ENCODE peak calls at places on chromosome 11, in five cellular contexts. J, K, Q, T and F are unnamed samples.

GRCh38 chr11:67265633-67266423 is 445 bp upstream of the GRK2 start:
- DNase-seq in K (peak), Q (peak), J (peak), T (peak), F (peak)

GRCh38 chr11:17508306-17508705 is 31.7 kb upstream of the ABCC8 start:
- DNase-seq in K (no peak), J (no peak), T (no peak), Q (peak), F (no peak)

GRCh38 chr11:72643547-72643946 is 30.7 kb downstream of the PDE2A start:
- DNase-seq in J (no peak), K (peak), Q (peak), T (no peak), F (peak)

GRCh38 chr11:84685976-84686375 is 941.2 kb downstream of the DLG2 start:
- DNase-seq in J (no peak), Q (no peak), T (peak), K (no peak), F (no peak)

GRCh38 chr11:95415837-95416288 is 184.9 kb upstream of the SESN3 start:
- DNase-seq in Q (peak), T (no peak), K (no peak), J (no peak), F (no peak)

GRCh38 chr11:21514298-21514697 is 678.6 kb upstream of the ANO5 start:
- DNase-seq in K (peak), Q (no peak), T (peak), J (peak), F (no peak)

GRCh38 chr11:69825037-69825834 is 6.0 kb upstream of the FGF3 start:
- DNase-seq in T (no peak), Q (no peak), K (no peak), J (no peak), F (no peak)

GRCh38 chr11:134358165-134358852 is 26.5 kb downstream of the GLB1L2 start:
- DNase-seq in Q (no peak), T (no peak), J (peak), K (no peak), F (no peak)

GRCh38 chr11:113874920-113875413 is 405 bp downstream of the USP28 start:
- DNase-seq in J (no peak), T (no peak), Q (peak), K (no peak), F (peak)

DNA sequence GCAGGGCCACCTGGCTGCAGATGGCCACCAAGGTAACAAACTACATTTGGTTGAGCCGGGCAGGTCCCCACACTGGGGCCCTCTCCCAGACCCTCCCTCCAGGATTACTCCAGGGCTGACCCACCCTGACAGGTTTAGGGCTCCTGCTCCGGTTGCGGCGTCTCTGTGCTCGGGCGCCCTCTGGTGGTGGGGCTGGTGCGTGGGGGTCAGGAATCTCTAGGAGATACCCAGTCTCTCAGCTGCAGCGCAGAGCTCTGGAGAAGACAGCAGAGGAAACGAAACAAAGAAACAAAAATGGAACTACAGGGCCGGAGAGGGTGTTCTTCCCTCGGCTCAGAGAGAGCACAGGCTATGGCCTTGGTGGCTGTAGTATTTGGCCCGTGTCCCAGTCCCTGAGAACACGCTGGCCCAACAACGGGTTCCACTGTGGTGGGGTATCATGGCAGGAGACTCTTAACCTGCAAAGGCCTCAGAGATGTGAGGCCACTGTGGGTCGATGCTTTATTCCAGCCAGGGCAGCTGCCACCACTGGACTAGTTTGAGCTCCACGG is 2.4 kb downstream of the C11orf96 start:
- DNase-seq in Q (no peak), K (peak), J (peak), T (peak), F (peak)
- TF ChIP-seq CTCF in Q (peak), K (peak), J (peak), T (peak), F (peak)

GRCh38 chr11:115181480-115181879 is 322.7 kb downstream of the CADM1 start:
- DNase-seq in Q (no peak), J (no peak), T (no peak), K (no peak), F (no peak)

GRCh38 chr11:115179647-115180046 is 324.6 kb downstream of the CADM1 start:
- DNase-seq in J (no peak), K (no peak), Q (no peak), T (no peak), F (no peak)

GRCh38 chr11:115180272-115180671 is 323.9 kb downstream of the CADM1 start:
- DNase-seq in K (no peak), J (no peak), T (no peak), Q (no peak), F (no peak)

GRCh38 chr11:115182282-115182952 is 321.8 kb downstream of the CADM1 start:
- DNase-seq in T (no peak), J (no peak), Q (no peak), K (no peak), F (no peak)

DNA sequence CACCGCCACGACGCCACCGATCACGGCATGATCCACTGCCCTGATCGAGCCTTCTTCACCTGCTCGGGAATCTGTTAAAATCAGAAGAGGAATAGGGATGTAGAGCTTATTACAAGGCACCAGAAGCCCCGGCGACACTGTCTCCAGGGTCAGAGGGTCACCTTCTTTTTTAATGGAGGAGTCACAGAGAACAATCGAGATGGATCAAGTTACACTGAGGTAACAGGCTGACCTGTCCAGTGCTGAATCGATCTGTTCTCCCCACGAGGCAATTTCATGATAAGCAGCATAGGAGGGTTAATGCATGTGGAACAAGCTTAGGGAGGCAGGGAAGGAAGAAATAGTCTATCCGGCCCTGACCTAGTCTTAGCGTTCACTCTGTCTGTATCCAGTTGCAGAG is 325.5 kb downstream of the CADM1 start:
- DNase-seq in J (no peak), Q (no peak), K (no peak), T (no peak), F (no peak)
- TF ChIP-seq CTCF in J (no peak), Q (no peak), K (no peak), T (no peak), F (no peak)

DNA sequence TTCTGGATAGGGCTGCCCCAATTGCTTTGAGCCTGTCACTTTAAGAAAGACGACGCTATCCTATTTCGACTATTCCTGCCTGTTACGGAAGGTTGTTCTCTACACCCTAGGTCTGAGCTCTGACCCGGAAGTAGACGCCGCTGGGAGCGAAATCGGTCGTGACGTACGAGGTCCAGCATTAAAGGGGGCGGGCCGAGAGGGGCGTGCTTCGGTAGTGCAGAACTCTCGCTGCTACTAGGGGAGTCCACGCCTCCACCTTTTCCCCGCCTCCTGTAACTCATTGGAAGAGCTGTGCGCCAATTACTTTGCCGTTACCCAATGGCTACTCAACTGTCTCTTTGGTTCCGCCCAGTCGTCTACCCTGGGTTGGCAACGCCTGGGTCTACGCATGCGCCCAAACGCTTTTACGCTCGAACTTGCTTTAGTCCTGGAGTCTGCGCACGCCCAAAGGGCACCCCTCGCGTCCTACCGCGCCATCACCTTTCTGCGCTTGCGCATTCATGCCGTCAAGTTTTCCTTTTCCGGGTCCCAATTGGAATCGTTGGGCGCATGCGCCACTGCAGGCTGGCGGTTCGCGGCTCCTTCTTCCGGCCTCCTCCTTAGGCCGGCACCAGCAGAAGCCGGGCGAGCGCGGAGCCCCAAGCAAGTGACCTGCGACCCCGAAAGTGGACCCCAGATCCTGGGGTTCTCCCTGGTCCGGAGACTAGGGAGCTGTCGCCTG is at the start of gene PCNX3:
- DNase-seq in Q (peak), K (peak), J (peak), T (peak), F (peak)
- TF ChIP-seq CTCF in Q (no peak), K (no peak), J (no peak), T (no peak), F (no peak)

DNA sequence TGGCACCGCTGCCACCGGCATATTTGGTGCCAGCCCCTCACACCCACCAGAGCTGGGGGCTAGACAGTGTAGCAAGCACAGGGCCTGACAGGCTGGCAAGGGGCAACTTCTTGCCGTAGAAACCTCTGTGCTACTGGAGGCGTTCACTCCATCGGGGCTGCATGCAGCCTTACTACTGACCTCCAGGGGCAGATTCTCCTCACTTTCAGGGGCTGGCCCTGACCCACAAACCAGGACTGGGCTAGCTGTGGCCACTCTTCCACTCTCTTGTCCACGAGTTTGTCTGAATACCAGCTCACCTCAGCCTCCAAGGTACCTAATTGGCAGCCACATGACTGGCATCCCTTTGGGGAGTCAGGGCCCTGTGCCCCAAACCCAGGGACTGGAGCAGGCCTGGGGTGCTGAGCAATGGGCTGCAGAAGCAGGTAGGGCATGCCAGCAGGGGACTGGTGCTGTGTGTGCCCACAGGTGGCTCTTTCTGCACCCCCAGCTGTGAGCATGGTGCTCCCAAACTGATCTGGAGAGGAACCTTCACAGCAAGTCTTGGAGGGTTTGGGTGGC is 2.1 kb upstream of the LMO1 start:
- DNase-seq in T (no peak), J (peak), Q (no peak), K (no peak), F (peak)
- TF ChIP-seq CTCF in T (peak), J (peak), Q (no peak), K (no peak), F (no peak)